ENCODE peak calls at places on chromosomes 1 and 21, in six cellular contexts. One of them, this sample, is unnamed.

GRCh38 chr1:61081637-61082335 is 575 bp upstream of the NFIA start:
- DNase-seq in RWPE1: peak; percentile 56
- DNase-seq in NB4: peak; percentile 45
- DNase-seq in heart right ventricle: peak; percentile 54
- DNase-seq in WTC11: peak; percentile 50
- DNase-seq in testis: peak; percentile 60
- DNase-seq in this sample: peak; percentile 48

GRCh38 chr1:233675893-233676292 is 62.0 kb downstream of the KCNK1 start:
- DNase-seq in NB4: no peak
- DNase-seq in testis: no peak
- DNase-seq in WTC11: no peak
- DNase-seq in heart right ventricle: no peak
- DNase-seq in RWPE1: no peak
- DNase-seq in this sample: no peak

GRCh38 chr1:117572546-117572945 is 33.3 kb upstream of the TENT5C start:
- DNase-seq in testis: no peak
- DNase-seq in heart right ventricle: no peak
- DNase-seq in NB4: peak; percentile 87
- DNase-seq in RWPE1: no peak
- DNase-seq in WTC11: no peak
- DNase-seq in this sample: peak; percentile 5

GRCh38 chr1:209652873-209653401 is 712 bp upstream of the LAMB3 start:
- DNase-seq in testis: peak; percentile 90
- DNase-seq in WTC11: peak; percentile 72
- DNase-seq in NB4: no peak
- DNase-seq in heart right ventricle: peak; percentile 78
- DNase-seq in RWPE1: peak; percentile 97
- DNase-seq in this sample: no peak

GRCh38 chr1:22503721-22504410 is 52.2 kb downstream of the ZBTB40 start:
- DNase-seq in WTC11: no peak
- DNase-seq in testis: no peak
- DNase-seq in heart right ventricle: no peak
- DNase-seq in NB4: no peak
- DNase-seq in RWPE1: no peak
- DNase-seq in this sample: no peak

GRCh38 chr1:64981602-64981981 is 15.2 kb upstream of the JAK1 start:
- DNase-seq in RWPE1: no peak
- DNase-seq in testis: no peak
- DNase-seq in heart right ventricle: no peak
- DNase-seq in NB4: no peak
- DNase-seq in WTC11: no peak
- DNase-seq in this sample: no peak

GRCh38 chr1:64581786-64582185 is 111.9 kb downstream of the CACHD1 start:
- DNase-seq in testis: no peak
- DNase-seq in heart right ventricle: no peak
- DNase-seq in WTC11: no peak
- DNase-seq in NB4: no peak
- DNase-seq in RWPE1: no peak
- DNase-seq in this sample: no peak

GRCh38 chr1:57165546-57165945 is 199.7 kb upstream of the C8B start:
- DNase-seq in WTC11: no peak
- DNase-seq in RWPE1: no peak
- DNase-seq in testis: no peak
- DNase-seq in heart right ventricle: no peak
- DNase-seq in NB4: no peak
- DNase-seq in this sample: no peak

GRCh38 chr1:27525296-27526271 is 35.6 kb upstream of the WASF2 start:
- DNase-seq in RWPE1: peak; percentile 66
- DNase-seq in heart right ventricle: peak; percentile 89
- DNase-seq in testis: peak; percentile 75
- DNase-seq in WTC11: peak; percentile 79
- DNase-seq in NB4: peak; percentile 97
- DNase-seq in this sample: peak; percentile 82

GRCh38 chr1:65067491-65068201 is 80.4 kb upstream of the AK4 start:
- DNase-seq in NB4: peak; percentile 64
- DNase-seq in testis: peak; percentile 84
- DNase-seq in RWPE1: peak; percentile 53
- DNase-seq in heart right ventricle: peak; percentile 86
- DNase-seq in WTC11: peak; percentile 70
- DNase-seq in this sample: peak; percentile 82

GRCh38 chr1:75257424-75257823 is 123.2 kb downstream of the LHX8 start:
- DNase-seq in testis: no peak
- DNase-seq in WTC11: peak; percentile 53
- DNase-seq in NB4: no peak
- DNase-seq in RWPE1: no peak
- DNase-seq in heart right ventricle: no peak
- DNase-seq in this sample: no peak

GRCh38 chr21:45951676-45952075 is 29.9 kb upstream of the COL6A1 start:
- DNase-seq in heart right ventricle: no peak
- DNase-seq in NB4: no peak
- DNase-seq in RWPE1: no peak
- DNase-seq in testis: no peak
- DNase-seq in WTC11: no peak
- DNase-seq in this sample: no peak

GRCh38 chr1:213425631-213426030 is 374.6 kb downstream of the RPS6KC1 start:
- DNase-seq in NB4: no peak
- DNase-seq in WTC11: no peak
- DNase-seq in heart right ventricle: no peak
- DNase-seq in RWPE1: no peak
- DNase-seq in testis: no peak
- DNase-seq in this sample: no peak

GRCh38 chr1:58922302-58923089 is 138.6 kb upstream of the JUN start:
- DNase-seq in RWPE1: peak; percentile 89
- DNase-seq in WTC11: no peak
- DNase-seq in NB4: no peak
- DNase-seq in testis: peak; percentile 74
- DNase-seq in heart right ventricle: peak; percentile 45
- DNase-seq in this sample: peak; percentile 65

GRCh38 chr1:244447024-244447423 is 4.7 kb downstream of the ADSS2 start:
- DNase-seq in WTC11: no peak
- DNase-seq in RWPE1: no peak
- DNase-seq in testis: no peak
- DNase-seq in heart right ventricle: no peak
- DNase-seq in NB4: no peak
- DNase-seq in this sample: no peak

GRCh38 chr21:46517361-46517760 is 58.7 kb downstream of the DIP2A start:
- DNase-seq in heart right ventricle: peak; percentile 45
- DNase-seq in WTC11: no peak
- DNase-seq in testis: no peak
- DNase-seq in NB4: no peak
- DNase-seq in RWPE1: no peak
- DNase-seq in this sample: no peak

GRCh38 chr1:92459871-92460320 is 26.8 kb downstream of the GFI1 start:
- DNase-seq in heart right ventricle: no peak
- DNase-seq in NB4: peak; percentile 98
- DNase-seq in testis: no peak
- DNase-seq in WTC11: no peak
- DNase-seq in RWPE1: no peak
- DNase-seq in this sample: no peak

DNA sequence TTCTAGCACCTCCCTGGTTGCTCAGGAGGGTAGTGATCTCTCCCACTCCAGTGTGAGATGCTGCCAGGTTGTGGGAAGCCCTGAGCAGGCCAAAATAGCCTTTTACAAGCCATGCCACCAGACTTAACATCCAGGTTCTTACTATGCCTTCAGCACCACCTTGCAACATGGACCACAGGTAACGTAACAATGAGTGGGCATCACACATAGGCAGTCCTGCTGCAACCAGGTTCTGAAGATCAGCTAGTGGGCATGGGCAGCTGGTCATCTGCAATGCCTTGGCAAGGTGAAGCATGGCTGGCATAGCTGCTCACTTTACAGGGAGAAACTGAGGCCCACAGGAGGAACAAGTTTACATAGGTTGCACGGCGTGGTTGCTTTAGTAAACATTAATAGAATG is 40.7 kb downstream of the DHCR24 start:
- DNase-seq in testis: no peak
- DNase-seq in WTC11: no peak
- DNase-seq in NB4: no peak
- DNase-seq in RWPE1: no peak
- DNase-seq in heart right ventricle: no peak
- DNase-seq in this sample: no peak
- TF ChIP-seq CTCF in testis: no peak
- TF ChIP-seq CTCF in WTC11: no peak
- TF ChIP-seq CTCF in NB4: no peak
- TF ChIP-seq CTCF in RWPE1: no peak
- TF ChIP-seq CTCF in heart right ventricle: no peak
- TF ChIP-seq CTCF in this sample: no peak

GRCh38 chr1:243343970-243344749 is 88.3 kb downstream of the SDCCAG8 start:
- DNase-seq in heart right ventricle: no peak
- DNase-seq in RWPE1: peak; percentile 42
- DNase-seq in NB4: peak; percentile 52
- DNase-seq in WTC11: no peak
- DNase-seq in testis: no peak
- DNase-seq in this sample: no peak
- TF ChIP-seq CTCF in heart right ventricle: peak; percentile 81
- TF ChIP-seq CTCF in RWPE1: peak; percentile 74
- TF ChIP-seq CTCF in NB4: peak; percentile 21
- TF ChIP-seq CTCF in WTC11: peak; percentile 69
- TF ChIP-seq CTCF in testis: peak; percentile 87
- TF ChIP-seq CTCF in this sample: peak; percentile 68

GRCh38 chr21:22993822-22994574 is 1995.8 kb downstream of the NCAM2 start:
- DNase-seq in RWPE1: no peak
- DNase-seq in WTC11: no peak
- DNase-seq in testis: peak; percentile 66
- DNase-seq in heart right ventricle: no peak
- DNase-seq in NB4: no peak
- DNase-seq in this sample: no peak
- TF ChIP-seq CTCF in RWPE1: no peak
- TF ChIP-seq CTCF in WTC11: no peak
- TF ChIP-seq CTCF in testis: no peak
- TF ChIP-seq CTCF in heart right ventricle: no peak
- TF ChIP-seq CTCF in NB4: no peak
- TF ChIP-seq CTCF in this sample: no peak

DNA sequence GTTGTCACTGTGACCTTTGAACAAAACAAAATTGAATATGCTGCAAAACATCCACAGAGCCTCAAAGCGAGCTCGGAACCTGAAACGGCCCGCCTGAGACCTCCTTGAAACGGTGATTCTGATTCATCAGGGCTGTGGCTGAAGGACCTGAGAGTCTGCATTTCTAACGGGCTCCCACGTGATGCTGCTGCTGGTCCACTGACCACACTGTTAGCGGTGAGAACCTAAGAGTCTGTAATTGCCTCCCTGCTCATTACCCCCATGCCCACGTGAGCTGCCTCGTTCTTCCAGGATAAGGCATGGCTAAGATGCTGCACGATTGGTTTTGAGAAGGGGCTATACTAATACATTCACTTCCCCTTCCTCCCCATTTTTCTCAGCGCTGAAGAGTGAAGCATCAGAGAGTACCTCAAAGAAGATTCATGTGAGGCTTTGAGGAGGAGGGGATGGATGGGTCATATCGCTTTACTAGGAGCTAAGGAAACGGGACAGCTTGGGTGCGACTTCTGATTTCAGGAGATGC is 9.7 kb downstream of the TLR5 start:
- DNase-seq in heart right ventricle: no peak
- DNase-seq in testis: no peak
- DNase-seq in WTC11: no peak
- DNase-seq in NB4: no peak
- DNase-seq in RWPE1: no peak
- DNase-seq in this sample: no peak
- TF ChIP-seq CTCF in heart right ventricle: no peak
- TF ChIP-seq CTCF in testis: peak; percentile 95
- TF ChIP-seq CTCF in WTC11: peak; percentile 96
- TF ChIP-seq CTCF in NB4: no peak
- TF ChIP-seq CTCF in RWPE1: peak; percentile 95
- TF ChIP-seq CTCF in this sample: no peak

DNA sequence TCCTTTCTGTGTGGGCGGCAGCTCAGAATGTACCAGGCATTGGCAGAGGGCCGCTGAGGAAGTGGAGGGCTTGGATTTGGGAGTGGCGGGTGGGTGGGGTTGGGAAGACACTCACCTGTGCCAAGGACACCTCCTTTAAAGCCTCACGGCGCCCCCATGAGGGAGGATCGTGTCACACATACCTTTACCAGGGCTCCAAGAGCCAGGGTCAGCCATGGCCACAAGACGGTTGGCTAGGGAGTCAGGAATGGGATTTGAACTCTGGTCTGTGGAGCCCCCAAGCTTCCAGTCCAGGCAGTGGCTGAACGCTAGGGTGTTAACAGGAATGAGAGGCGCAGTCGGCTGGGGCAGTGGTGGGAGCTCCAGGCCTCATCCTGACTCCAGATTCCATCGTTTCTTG is 4.6 kb downstream of the NBL1 start:
- DNase-seq in RWPE1: no peak
- DNase-seq in NB4: no peak
- DNase-seq in WTC11: peak; percentile 84
- DNase-seq in heart right ventricle: no peak
- DNase-seq in testis: peak; percentile 38
- DNase-seq in this sample: peak; percentile 58
- TF ChIP-seq CTCF in RWPE1: peak; percentile 35
- TF ChIP-seq CTCF in NB4: no peak
- TF ChIP-seq CTCF in WTC11: peak; percentile 25
- TF ChIP-seq CTCF in heart right ventricle: peak; percentile 36
- TF ChIP-seq CTCF in testis: peak; percentile 10
- TF ChIP-seq CTCF in this sample: peak; percentile 43

DNA sequence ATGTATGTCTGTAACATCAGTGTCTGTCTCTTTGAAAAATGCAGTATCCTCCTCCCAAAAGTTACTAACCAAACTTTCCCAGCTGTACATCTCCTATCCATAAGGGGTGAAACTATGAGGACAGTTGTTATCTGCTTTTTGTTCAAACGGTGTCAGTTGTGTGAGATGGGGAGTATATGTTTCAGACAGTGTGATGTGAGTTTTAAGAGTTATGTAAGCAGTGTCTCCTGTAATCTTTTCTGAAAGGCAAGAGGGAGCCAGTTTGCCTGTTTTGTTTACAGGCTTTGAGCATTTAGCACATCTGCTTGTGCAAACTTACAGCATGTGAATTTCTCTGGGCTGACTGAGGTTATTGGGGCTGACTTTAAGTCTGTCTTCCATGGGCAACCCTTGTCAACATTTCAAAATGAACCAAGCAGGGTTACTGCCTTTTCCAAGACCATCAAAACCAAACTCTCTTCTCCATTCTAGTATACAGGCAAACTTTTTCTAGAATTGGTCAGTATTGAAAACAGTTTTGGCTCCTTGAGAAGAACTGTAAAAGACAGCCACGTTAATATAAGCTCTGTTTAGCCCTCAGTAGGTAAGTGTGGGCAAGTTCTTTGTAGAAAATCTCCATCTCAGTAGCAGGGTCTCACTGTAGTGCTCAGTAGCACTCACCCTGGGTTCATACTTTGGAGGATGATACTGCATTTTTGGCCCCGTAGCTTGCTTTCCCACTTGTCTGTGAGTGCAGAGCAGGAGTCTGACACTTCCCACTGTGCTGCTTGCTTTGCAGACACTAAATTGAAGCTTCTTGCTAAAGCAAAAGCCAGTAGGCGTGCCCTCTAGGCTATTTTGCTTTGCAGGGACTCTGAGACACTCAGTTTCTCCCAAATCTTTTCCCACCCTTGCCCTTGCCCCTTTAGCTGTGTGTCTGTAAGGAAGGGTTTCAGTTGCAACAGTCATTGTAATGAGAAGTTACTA is 34.5 kb upstream of the CACYBP start:
- DNase-seq in testis: peak; percentile 40
- DNase-seq in RWPE1: no peak
- DNase-seq in NB4: peak; percentile 51
- DNase-seq in WTC11: no peak
- DNase-seq in heart right ventricle: no peak
- DNase-seq in this sample: no peak
- TF ChIP-seq CTCF in testis: no peak
- TF ChIP-seq CTCF in RWPE1: no peak
- TF ChIP-seq CTCF in NB4: no peak
- TF ChIP-seq CTCF in WTC11: no peak
- TF ChIP-seq CTCF in heart right ventricle: no peak
- TF ChIP-seq CTCF in this sample: no peak

GRCh38 chr1:239084459-239085080 is 301.8 kb upstream of the CHRM3 start:
- DNase-seq in NB4: peak; percentile 4
- DNase-seq in WTC11: peak; percentile 16
- DNase-seq in testis: no peak
- DNase-seq in RWPE1: no peak
- DNase-seq in heart right ventricle: no peak
- DNase-seq in this sample: no peak
- TF ChIP-seq CTCF in NB4: peak; percentile 4
- TF ChIP-seq CTCF in WTC11: no peak
- TF ChIP-seq CTCF in testis: no peak
- TF ChIP-seq CTCF in RWPE1: no peak
- TF ChIP-seq CTCF in heart right ventricle: no peak
- TF ChIP-seq CTCF in this sample: no peak

This sample was measured in uterus.